ENCODE peak calls at places on chromosome 1, in five cellular contexts. One of them, this sample, is unnamed.

GRCh38 chr1:29736582-29737188 is 500.4 kb downstream of the PTPRU start:
- DNase-seq in AG04449: no peak
- DNase-seq in heart right ventricle: peak; percentile 45
- DNase-seq in stimulated activated CD8-positive, alpha-beta memory T cell treated with anti-CD3 and anti-CD28 coated beads, Interleukin-4, amount 100 ng/mL, for 4 hours: no peak
- DNase-seq in heart left ventricle: peak; percentile 23
- DNase-seq in this sample: peak; percentile 34

GRCh38 chr1:151619489-151620093 is 7.7 kb downstream of the SNX27 start:
- DNase-seq in heart left ventricle: no peak
- DNase-seq in AG04449: no peak
- DNase-seq in stimulated activated CD8-positive, alpha-beta memory T cell treated with anti-CD3 and anti-CD28 coated beads, Interleukin-4, amount 100 ng/mL, for 4 hours: no peak
- DNase-seq in heart right ventricle: no peak
- DNase-seq in this sample: no peak

GRCh38 chr1:184199036-184199796 is 147.7 kb downstream of the TSEN15 start:
- DNase-seq in stimulated activated CD8-positive, alpha-beta memory T cell treated with anti-CD3 and anti-CD28 coated beads, Interleukin-4, amount 100 ng/mL, for 4 hours: no peak
- DNase-seq in AG04449: no peak
- DNase-seq in heart left ventricle: no peak
- DNase-seq in heart right ventricle: no peak
- DNase-seq in this sample: no peak

GRCh38 chr1:226135059-226135651 is 51.4 kb downstream of the ACBD3 start:
- DNase-seq in heart left ventricle: peak; percentile 33
- DNase-seq in stimulated activated CD8-positive, alpha-beta memory T cell treated with anti-CD3 and anti-CD28 coated beads, Interleukin-4, amount 100 ng/mL, for 4 hours: no peak
- DNase-seq in AG04449: no peak
- DNase-seq in heart right ventricle: no peak
- DNase-seq in this sample: peak; percentile 57

GRCh38 chr1:3274972-3275371 is 179.5 kb upstream of the ARHGEF16 start:
- DNase-seq in heart right ventricle: no peak
- DNase-seq in stimulated activated CD8-positive, alpha-beta memory T cell treated with anti-CD3 and anti-CD28 coated beads, Interleukin-4, amount 100 ng/mL, for 4 hours: no peak
- DNase-seq in AG04449: no peak
- DNase-seq in heart left ventricle: no peak
- DNase-seq in this sample: no peak

GRCh38 chr1:47533176-47534039 is 95.6 kb downstream of the FOXD2 start:
- DNase-seq in heart left ventricle: peak; percentile 79
- DNase-seq in heart right ventricle: peak; percentile 65
- DNase-seq in AG04449: peak; percentile 10
- DNase-seq in stimulated activated CD8-positive, alpha-beta memory T cell treated with anti-CD3 and anti-CD28 coated beads, Interleukin-4, amount 100 ng/mL, for 4 hours: no peak
- DNase-seq in this sample: peak; percentile 69

GRCh38 chr1:152049291-152050073 is 12.7 kb upstream of the S100A11 start:
- DNase-seq in AG04449: no peak
- DNase-seq in heart right ventricle: no peak
- DNase-seq in heart left ventricle: no peak
- DNase-seq in stimulated activated CD8-positive, alpha-beta memory T cell treated with anti-CD3 and anti-CD28 coated beads, Interleukin-4, amount 100 ng/mL, for 4 hours: no peak
- DNase-seq in this sample: no peak

GRCh38 chr1:45840704-45841103 is 37.3 kb downstream of the MAST2 start:
- DNase-seq in AG04449: no peak
- DNase-seq in stimulated activated CD8-positive, alpha-beta memory T cell treated with anti-CD3 and anti-CD28 coated beads, Interleukin-4, amount 100 ng/mL, for 4 hours: no peak
- DNase-seq in heart right ventricle: no peak
- DNase-seq in heart left ventricle: no peak
- DNase-seq in this sample: no peak

GRCh38 chr1:108877324-108877812 is 583 bp downstream of the GPSM2 start:
- DNase-seq in heart left ventricle: no peak
- DNase-seq in AG04449: no peak
- DNase-seq in heart right ventricle: peak; percentile 5
- DNase-seq in stimulated activated CD8-positive, alpha-beta memory T cell treated with anti-CD3 and anti-CD28 coated beads, Interleukin-4, amount 100 ng/mL, for 4 hours: no peak
- DNase-seq in this sample: no peak

GRCh38 chr1:12387641-12388040 is 157.8 kb downstream of the VPS13D start:
- DNase-seq in AG04449: no peak
- DNase-seq in heart right ventricle: no peak
- DNase-seq in stimulated activated CD8-positive, alpha-beta memory T cell treated with anti-CD3 and anti-CD28 coated beads, Interleukin-4, amount 100 ng/mL, for 4 hours: no peak
- DNase-seq in heart left ventricle: no peak
- DNase-seq in this sample: no peak

GRCh38 chr1:3658231-3658615 is 5.9 kb downstream of the TP73 start:
- DNase-seq in AG04449: no peak
- DNase-seq in heart left ventricle: no peak
- DNase-seq in heart right ventricle: no peak
- DNase-seq in stimulated activated CD8-positive, alpha-beta memory T cell treated with anti-CD3 and anti-CD28 coated beads, Interleukin-4, amount 100 ng/mL, for 4 hours: no peak
- DNase-seq in this sample: no peak

GRCh38 chr1:171983584-171983983 is 142.3 kb downstream of the DNM3 start:
- DNase-seq in stimulated activated CD8-positive, alpha-beta memory T cell treated with anti-CD3 and anti-CD28 coated beads, Interleukin-4, amount 100 ng/mL, for 4 hours: no peak
- DNase-seq in heart right ventricle: no peak
- DNase-seq in AG04449: no peak
- DNase-seq in heart left ventricle: no peak
- DNase-seq in this sample: no peak

GRCh38 chr1:193537266-193538003 is 351.0 kb upstream of the B3GALT2 start:
- DNase-seq in stimulated activated CD8-positive, alpha-beta memory T cell treated with anti-CD3 and anti-CD28 coated beads, Interleukin-4, amount 100 ng/mL, for 4 hours: no peak
- DNase-seq in heart right ventricle: peak; percentile 7
- DNase-seq in AG04449: no peak
- DNase-seq in heart left ventricle: no peak
- DNase-seq in this sample: no peak

GRCh38 chr1:80054129-80054528 is 1047.6 kb upstream of the ADGRL4 start:
- DNase-seq in heart right ventricle: no peak
- DNase-seq in AG04449: no peak
- DNase-seq in heart left ventricle: no peak
- DNase-seq in stimulated activated CD8-positive, alpha-beta memory T cell treated with anti-CD3 and anti-CD28 coated beads, Interleukin-4, amount 100 ng/mL, for 4 hours: no peak
- DNase-seq in this sample: no peak

GRCh38 chr1:35588197-35588910 is 15.2 kb downstream of the TFAP2E start:
- DNase-seq in stimulated activated CD8-positive, alpha-beta memory T cell treated with anti-CD3 and anti-CD28 coated beads, Interleukin-4, amount 100 ng/mL, for 4 hours: no peak
- DNase-seq in heart left ventricle: no peak
- DNase-seq in AG04449: no peak
- DNase-seq in heart right ventricle: no peak
- DNase-seq in this sample: no peak

GRCh38 chr1:68046885-68047658 is 3.4 kb downstream of the DIRAS3 start:
- DNase-seq in stimulated activated CD8-positive, alpha-beta memory T cell treated with anti-CD3 and anti-CD28 coated beads, Interleukin-4, amount 100 ng/mL, for 4 hours: no peak
- DNase-seq in heart left ventricle: no peak
- DNase-seq in heart right ventricle: no peak
- DNase-seq in AG04449: no peak
- DNase-seq in this sample: no peak

GRCh38 chr1:5001466-5001865 is 347.1 kb downstream of the AJAP1 start:
- DNase-seq in stimulated activated CD8-positive, alpha-beta memory T cell treated with anti-CD3 and anti-CD28 coated beads, Interleukin-4, amount 100 ng/mL, for 4 hours: no peak
- DNase-seq in AG04449: no peak
- DNase-seq in heart left ventricle: no peak
- DNase-seq in heart right ventricle: no peak
- DNase-seq in this sample: no peak

GRCh38 chr1:56561227-56562019 is 17.9 kb downstream of the PLPP3 start:
- DNase-seq in AG04449: no peak
- DNase-seq in heart right ventricle: no peak
- DNase-seq in heart left ventricle: no peak
- DNase-seq in stimulated activated CD8-positive, alpha-beta memory T cell treated with anti-CD3 and anti-CD28 coated beads, Interleukin-4, amount 100 ng/mL, for 4 hours: no peak
- DNase-seq in this sample: no peak

GRCh38 chr1:23088027-23088426 is 68.8 kb downstream of the KDM1A start:
- DNase-seq in stimulated activated CD8-positive, alpha-beta memory T cell treated with anti-CD3 and anti-CD28 coated beads, Interleukin-4, amount 100 ng/mL, for 4 hours: no peak
- DNase-seq in AG04449: no peak
- DNase-seq in heart left ventricle: no peak
- DNase-seq in heart right ventricle: no peak
- DNase-seq in this sample: no peak

GRCh38 chr1:218886472-218886871 is 287.2 kb upstream of the LYPLAL1 start:
- DNase-seq in AG04449: no peak
- DNase-seq in stimulated activated CD8-positive, alpha-beta memory T cell treated with anti-CD3 and anti-CD28 coated beads, Interleukin-4, amount 100 ng/mL, for 4 hours: no peak
- DNase-seq in heart right ventricle: peak; percentile 42
- DNase-seq in heart left ventricle: peak; percentile 41
- DNase-seq in this sample: peak; percentile 49

GRCh38 chr1:180616441-180616840 is 15.4 kb upstream of the XPR1 start:
- DNase-seq in AG04449: no peak
- DNase-seq in heart left ventricle: no peak
- DNase-seq in stimulated activated CD8-positive, alpha-beta memory T cell treated with anti-CD3 and anti-CD28 coated beads, Interleukin-4, amount 100 ng/mL, for 4 hours: no peak
- DNase-seq in heart right ventricle: no peak
- DNase-seq in this sample: no peak

GRCh38 chr1:206589206-206589605 is 23.1 kb downstream of the EIF2D start:
- DNase-seq in AG04449: peak; percentile 80
- DNase-seq in stimulated activated CD8-positive, alpha-beta memory T cell treated with anti-CD3 and anti-CD28 coated beads, Interleukin-4, amount 100 ng/mL, for 4 hours: no peak
- DNase-seq in heart right ventricle: peak; percentile 45
- DNase-seq in heart left ventricle: peak; percentile 37
- DNase-seq in this sample: peak; percentile 43

GRCh38 chr1:206930210-206930798 is 8.6 kb upstream of the FCMR start:
- DNase-seq in heart right ventricle: no peak
- DNase-seq in AG04449: no peak
- DNase-seq in stimulated activated CD8-positive, alpha-beta memory T cell treated with anti-CD3 and anti-CD28 coated beads, Interleukin-4, amount 100 ng/mL, for 4 hours: peak; percentile 30
- DNase-seq in heart left ventricle: no peak
- DNase-seq in this sample: no peak

GRCh38 chr1:201702936-201703335 is 126.0 kb upstream of the IPO9 start:
- DNase-seq in AG04449: no peak
- DNase-seq in heart left ventricle: peak; percentile 33
- DNase-seq in heart right ventricle: no peak
- DNase-seq in stimulated activated CD8-positive, alpha-beta memory T cell treated with anti-CD3 and anti-CD28 coated beads, Interleukin-4, amount 100 ng/mL, for 4 hours: no peak
- DNase-seq in this sample: no peak

GRCh38 chr1:65165269-65166002 is 17.4 kb downstream of the AK4 start:
- DNase-seq in heart left ventricle: peak; percentile 16
- DNase-seq in heart right ventricle: no peak
- DNase-seq in stimulated activated CD8-positive, alpha-beta memory T cell treated with anti-CD3 and anti-CD28 coated beads, Interleukin-4, amount 100 ng/mL, for 4 hours: no peak
- DNase-seq in AG04449: no peak
- DNase-seq in this sample: peak; percentile 35

GRCh38 chr1:184888505-184888904 is 85.8 kb downstream of the NIBAN1 start:
- DNase-seq in AG04449: peak; percentile 34
- DNase-seq in heart right ventricle: no peak
- DNase-seq in stimulated activated CD8-positive, alpha-beta memory T cell treated with anti-CD3 and anti-CD28 coated beads, Interleukin-4, amount 100 ng/mL, for 4 hours: no peak
- DNase-seq in heart left ventricle: no peak
- DNase-seq in this sample: no peak

GRCh38 chr1:101567582-101568189 is 330.9 kb downstream of the S1PR1 start:
- DNase-seq in AG04449: no peak
- DNase-seq in heart left ventricle: no peak
- DNase-seq in stimulated activated CD8-positive, alpha-beta memory T cell treated with anti-CD3 and anti-CD28 coated beads, Interleukin-4, amount 100 ng/mL, for 4 hours: peak; percentile 5
- DNase-seq in heart right ventricle: no peak
- DNase-seq in this sample: peak; percentile 22

GRCh38 chr1:70930062-70930461 is 117.6 kb downstream of the PTGER3 start:
- DNase-seq in heart right ventricle: no peak
- DNase-seq in AG04449: no peak
- DNase-seq in stimulated activated CD8-positive, alpha-beta memory T cell treated with anti-CD3 and anti-CD28 coated beads, Interleukin-4, amount 100 ng/mL, for 4 hours: no peak
- DNase-seq in heart left ventricle: no peak
- DNase-seq in this sample: no peak

GRCh38 chr1:225928186-225929175 is 4.4 kb upstream of the PYCR2 start:
- DNase-seq in stimulated activated CD8-positive, alpha-beta memory T cell treated with anti-CD3 and anti-CD28 coated beads, Interleukin-4, amount 100 ng/mL, for 4 hours: no peak
- DNase-seq in heart left ventricle: no peak
- DNase-seq in heart right ventricle: no peak
- DNase-seq in AG04449: no peak
- DNase-seq in this sample: no peak

GRCh38 chr1:8670371-8670818 is 147.0 kb downstream of the RERE start:
- DNase-seq in stimulated activated CD8-positive, alpha-beta memory T cell treated with anti-CD3 and anti-CD28 coated beads, Interleukin-4, amount 100 ng/mL, for 4 hours: no peak
- DNase-seq in AG04449: no peak
- DNase-seq in heart left ventricle: no peak
- DNase-seq in heart right ventricle: no peak
- DNase-seq in this sample: no peak

GRCh38 chr1:233180626-233181364 is 114.7 kb downstream of the PCNX2 start:
- DNase-seq in heart left ventricle: no peak
- DNase-seq in stimulated activated CD8-positive, alpha-beta memory T cell treated with anti-CD3 and anti-CD28 coated beads, Interleukin-4, amount 100 ng/mL, for 4 hours: no peak
- DNase-seq in heart right ventricle: no peak
- DNase-seq in AG04449: no peak
- DNase-seq in this sample: no peak

GRCh38 chr1:173020138-173020742 is 30.5 kb downstream of the TNFSF18 start:
- DNase-seq in stimulated activated CD8-positive, alpha-beta memory T cell treated with anti-CD3 and anti-CD28 coated beads, Interleukin-4, amount 100 ng/mL, for 4 hours: no peak
- DNase-seq in heart left ventricle: no peak
- DNase-seq in AG04449: no peak
- DNase-seq in heart right ventricle: no peak
- DNase-seq in this sample: no peak